ENCODE peak calls at places on chromosomes 2 and 18, in four cellular contexts. D, R, J and F are unnamed samples.

GRCh38 chr2:70095833-70096670 is 8.8 kb downstream of the PCBP1 start:
- DNase-seq in J (no peak), R (no peak), D (no peak), F (no peak)

GRCh38 chr18:76673281-76674005 is 148.9 kb upstream of the ZNF236 start:
- DNase-seq in J (no peak), R (no peak), D (no peak), F (no peak)

GRCh38 chr2:17306706-17307105 is 211.5 kb downstream of the RAD51AP2 start:
- DNase-seq in R (no peak), J (peak), D (no peak), F (no peak)

GRCh38 chr18:24023185-24023814 is 8.7 kb downstream of the TTC39C start:
- DNase-seq in J (no peak), R (peak), D (peak), F (peak)

GRCh38 chr2:218097975-218098374 is 27.9 kb upstream of the CXCR2 start:
- DNase-seq in R (no peak), D (no peak), J (no peak), F (no peak)

GRCh38 chr2:47015730-47016129 is 100.1 kb upstream of the MCFD2 start:
- DNase-seq in J (no peak), R (no peak), D (no peak), F (no peak)

GRCh38 chr18:33746261-33746660 is 168.2 kb downstream of the ASXL3 start:
- DNase-seq in D (no peak), R (no peak), J (no peak), F (no peak)

GRCh38 chr2:38783586-38783985 is 5.6 kb downstream of the GEMIN6 start:
- DNase-seq in J (no peak), R (no peak), D (no peak), F (peak)

GRCh38 chr18:66722671-66723070 is 118.8 kb upstream of the CDH19 start:
- DNase-seq in J (no peak), R (no peak), D (no peak), F (no peak)

GRCh38 chr2:96507957-96508520 is 2.9 kb upstream of the NEURL3 start:
- DNase-seq in R (peak), J (peak), D (peak), F (peak)

GRCh38 chr2:33291278-33292013 is 185.0 kb upstream of the RASGRP3 start:
- DNase-seq in J (peak), D (no peak), R (no peak), F (peak)

GRCh38 chr2:120175000-120175581 is 48.1 kb downstream of the TMEM185B start:
- DNase-seq in D (no peak), R (no peak), J (peak), F (peak)

GRCh38 chr2:42886921-42887320 is 94.5 kb upstream of the HAAO start:
- DNase-seq in J (no peak), D (no peak), R (no peak), F (no peak)

GRCh38 chr18:3002766-3003165 is 10.2 kb downstream of the LPIN2 start:
- DNase-seq in R (no peak), D (no peak), J (no peak), F (peak)

GRCh38 chr2:120465989-120466703 is 120.2 kb downstream of the INHBB start:
- DNase-seq in R (peak), J (no peak), D (peak), F (no peak)

GRCh38 chr18:70086085-70086484 is 119.4 kb downstream of the RTTN start:
- DNase-seq in D (no peak), J (no peak), R (no peak), F (no peak)

GRCh38 chr2:218284106-218284811 is 8.0 kb downstream of the TMBIM1 start:
- DNase-seq in R (no peak), J (peak), D (no peak), F (peak)

GRCh38 chr18:75507636-75508035 is 80.1 kb upstream of the SMIM21 start:
- DNase-seq in D (no peak), R (no peak), J (no peak), F (no peak)

GRCh38 chr2:8148260-8148880 is 533.5 kb upstream of the ID2 start:
- DNase-seq in J (peak), R (no peak), D (no peak), F (peak)

GRCh38 chr2:112622528-112622849 is 23.2 kb upstream of the SLC20A1 start:
- DNase-seq in R (no peak), J (peak), D (no peak), F (peak)

GRCh38 chr18:74918276-74918675 is 290.7 kb downstream of the PTGR3 start:
- DNase-seq in J (no peak), R (no peak), D (no peak), F (no peak)

GRCh38 chr2:174246944-174247381 is 1.4 kb downstream of the OLA1 start:
- DNase-seq in R (no peak), D (no peak), J (no peak), F (no peak)

GRCh38 chr2:239146011-239146641 is 254.7 kb downstream of the HDAC4 start:
- DNase-seq in R (no peak), J (no peak), D (no peak), F (no peak)

GRCh38 chr18:51164327-51165290 is 32.9 kb downstream of the MEX3C start:
- DNase-seq in R (no peak), J (no peak), D (no peak), F (no peak)

GRCh38 chr18:59055345-59056032 is 84.2 kb upstream of the SEC11C start:
- DNase-seq in J (no peak), R (peak), D (peak), F (no peak)

GRCh38 chr2:12326449-12327190 is 390.1 kb upstream of the TRIB2 start:
- DNase-seq in R (peak), J (no peak), D (peak), F (peak)

GRCh38 chr2:10303634-10304378 is 1.1 kb downstream of the HPCAL1 start:
- DNase-seq in D (peak), J (peak), R (no peak), F (peak)

GRCh38 chr2:239155806-239156480 is 244.9 kb downstream of the HDAC4 start:
- DNase-seq in D (no peak), J (no peak), R (peak), F (no peak)

GRCh38 chr2:27715318-27716165 is 51.9 kb downstream of the SLC4A1AP start:
- DNase-seq in D (peak), R (no peak), J (peak), F (no peak)

GRCh38 chr2:140696449-140696848 is 1434.4 kb downstream of the LRP1B start:
- DNase-seq in D (no peak), R (peak), J (no peak), F (no peak)

GRCh38 chr2:164910091-164910899 is 45.0 kb downstream of the SLC38A11 start:
- DNase-seq in R (no peak), D (no peak), J (peak), F (peak)

GRCh38 chr2:154452906-154453493 is 245.5 kb upstream of the KCNJ3 start:
- DNase-seq in R (no peak), D (peak), J (no peak), F (peak)

GRCh38 chr2:120226296-120226695 is 3.1 kb upstream of the TMEM185B start:
- DNase-seq in R (no peak), D (no peak), J (no peak), F (no peak)

GRCh38 chr2:102806250-102806837 is 44.5 kb downstream of the TMEM182 start:
- DNase-seq in R (peak), D (peak), J (peak), F (peak)

GRCh38 chr18:73626859-73627258 is 520.8 kb downstream of the FBXO15 start:
- DNase-seq in R (no peak), J (no peak), D (no peak), F (no peak)

GRCh38 chr2:135820003-135820618 is 16.9 kb downstream of the LCT start:
- DNase-seq in D (no peak), R (no peak), J (no peak), F (no peak)

GRCh38 chr2:103361712-103362111 is 599.9 kb downstream of the TMEM182 start:
- DNase-seq in J (no peak), D (no peak), R (peak), F (no peak)

GRCh38 chr2:31271851-31272267 is 37.9 kb downstream of the EHD3 start:
- DNase-seq in R (no peak), D (no peak), J (peak), F (peak)

DNA sequence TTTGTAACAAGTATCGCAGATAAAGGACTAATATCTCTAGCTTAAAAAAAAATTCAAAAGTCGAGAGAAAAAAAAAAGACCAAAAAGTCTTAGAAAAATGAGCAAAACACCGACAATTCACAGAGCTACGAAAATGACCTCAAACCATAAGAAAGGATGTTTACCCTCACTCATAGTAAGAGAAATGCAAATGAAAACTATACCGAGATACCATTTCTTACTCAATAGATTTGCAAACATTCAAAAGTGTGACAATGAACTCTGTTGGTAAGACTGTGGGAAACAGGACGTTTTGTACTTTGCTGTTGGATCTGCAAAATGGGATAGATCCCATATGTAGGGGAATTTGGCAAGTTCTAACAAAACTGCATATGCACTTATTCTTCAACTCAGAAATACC is 39.9 kb upstream of the LDAH start:
- DNase-seq in D (no peak), R (no peak), J (no peak), F (no peak)
- H2BK12ac ChIP-seq in D (no peak), R (no peak), J (no peak), F (no peak)

GRCh38 chr2:168015274-168015953 is 232.0 kb downstream of the STK39 start:
- DNase-seq in J (no peak), R (no peak), D (no peak), F (no peak)

GRCh38 chr2:168005586-168005985 is 241.8 kb downstream of the STK39 start:
- DNase-seq in D (no peak), J (no peak), R (no peak), F (no peak)

GRCh38 chr2:168006538-168006937 is 240.9 kb downstream of the STK39 start:
- DNase-seq in D (no peak), R (no peak), J (no peak), F (no peak)

GRCh38 chr2:168008796-168009195 is 238.6 kb downstream of the STK39 start:
- DNase-seq in D (no peak), J (no peak), R (no peak), F (no peak)

DNA sequence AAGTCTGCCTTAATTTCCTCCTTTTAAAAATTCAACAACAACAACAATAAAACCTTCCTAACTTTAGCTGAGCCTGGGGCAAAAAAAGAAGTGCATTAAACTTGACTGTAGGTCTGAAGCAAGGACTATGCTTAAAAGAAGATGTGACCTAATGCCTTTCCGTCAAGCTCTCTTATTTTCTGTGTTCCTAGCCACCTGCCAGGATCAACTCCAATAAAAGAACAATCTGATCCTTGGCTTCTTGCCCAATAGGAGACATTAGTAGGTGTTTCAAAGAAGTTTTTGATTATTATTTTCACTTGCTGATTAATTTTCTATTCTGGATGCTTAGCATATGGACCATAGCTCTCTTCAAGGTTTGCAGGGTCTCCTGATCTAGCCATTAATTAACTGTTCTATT is 237.5 kb downstream of the STK39 start:
- DNase-seq in D (no peak), R (no peak), J (no peak), F (no peak)
- H2BK12ac ChIP-seq in D (no peak), R (no peak), J (no peak), F (no peak)

DNA sequence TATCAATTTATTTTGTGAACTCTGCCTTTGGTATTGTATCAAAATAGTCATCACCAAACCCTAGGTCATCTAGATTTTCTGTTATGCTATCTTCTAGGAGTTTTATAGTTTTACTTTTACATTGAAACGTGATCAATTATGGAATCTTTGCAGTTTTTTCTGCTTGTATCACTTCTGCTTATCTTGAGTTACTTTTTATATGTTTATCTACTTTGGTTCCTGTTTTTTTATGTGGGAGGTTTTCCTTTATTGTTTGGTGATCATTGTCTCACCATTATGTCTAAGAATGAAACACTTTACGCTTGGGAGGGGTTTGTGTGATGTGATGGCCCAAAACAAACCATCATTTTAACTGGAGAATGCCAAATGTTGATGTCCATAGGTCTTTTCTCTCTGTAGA is 261.2 kb downstream of the SPAG16 start:
- DNase-seq in J (no peak), D (no peak), R (no peak), F (no peak)
- H2BK12ac ChIP-seq in J (no peak), D (no peak), R (no peak), F (no peak)

GRCh38 chr2:62611820-62612219 is 93.7 kb upstream of the EHBP1 start:
- DNase-seq in R (no peak), J (no peak), D (no peak), F (no peak)
- H2BK12ac ChIP-seq in R (no peak), J (no peak), D (no peak), F (no peak)